ENCODE peak calls at places on chromosomes 12 and 14, in four cellular contexts. P is CD8-positive, alpha-beta T cell; M is heart right ventricle; W is pancreas. V is an unnamed sample.

GRCh38 chr14:85415015-85415712 is 114.8 kb upstream of the FLRT2 start:
- DNase-seq in P (no peak), M (peak; percentile 68), W (peak; percentile 17), V (peak; percentile 24)

GRCh38 chr14:56813143-56813551 is 2.9 kb upstream of the OTX2 start:
- DNase-seq in P (no peak), M (no peak), W (no peak), V (no peak)

GRCh38 chr14:105014032-105014431 is 6.9 kb downstream of the CDCA4 start:
- DNase-seq in P (no peak), M (no peak), W (no peak), V (no peak)

GRCh38 chr14:24196071-24197061 is 1.1 kb upstream of the TM9SF1 start:
- DNase-seq in P (no peak), M (no peak), W (no peak), V (no peak)

GRCh38 chr12:95205685-95206084 is 11.6 kb downstream of the FGD6 start:
- DNase-seq in P (no peak), M (no peak), W (no peak), V (no peak)

GRCh38 chr12:114869091-114869834 is 185.3 kb upstream of the TBX3 start:
- DNase-seq in P (no peak), M (no peak), W (no peak), V (no peak)

GRCh38 chr14:37594238-37594915 is 672 bp downstream of the FOXA1 start:
- DNase-seq in P (no peak), M (peak; percentile 34), W (peak; percentile 62), V (peak; percentile 74)

GRCh38 chr12:32400114-32400672 is 835 bp downstream of the FGD4 start:
- DNase-seq in P (no peak), M (no peak), W (no peak), V (no peak)

GRCh38 chr12:116060765-116061164 is 216.7 kb downstream of the MED13L start:
- DNase-seq in P (no peak), M (no peak), W (no peak), V (no peak)

GRCh38 chr14:50822501-50823042 is 8.4 kb downstream of the NIN start:
- DNase-seq in P (no peak), M (no peak), W (no peak), V (no peak)

GRCh38 chr12:1865284-1865866 is 45.0 kb downstream of the LRTM2 start:
- DNase-seq in P (no peak), M (no peak), W (no peak), V (peak; percentile 73)

GRCh38 chr12:34292736-34293625 is 270.7 kb downstream of the ALG10 start:
- DNase-seq in P (no peak), M (no peak), W (no peak), V (no peak)

GRCh38 chr12:107042801-107043200 is 50.5 kb downstream of the CRY1 start:
- DNase-seq in P (no peak), M (no peak), W (peak; percentile 28), V (no peak)

GRCh38 chr12:80761818-80762217 is 45.1 kb downstream of the MYF5 start:
- DNase-seq in P (no peak), M (no peak), W (no peak), V (no peak)

GRCh38 chr14:98901511-98902205 is 370.3 kb downstream of the BCL11B start:
- DNase-seq in P (no peak), M (no peak), W (no peak), V (no peak)

GRCh38 chr14:58944957-58945356 is 243.5 kb upstream of the DAAM1 start:
- DNase-seq in P (no peak), M (no peak), W (no peak), V (no peak)

GRCh38 chr12:116662612-116663144 is 75.2 kb downstream of the SPRING1 start:
- DNase-seq in P (no peak), M (no peak), W (no peak), V (peak; percentile 27)

GRCh38 chr12:94126067-94126466 is 22.3 kb upstream of the PLXNC1 start:
- DNase-seq in P (no peak), M (no peak), W (no peak), V (no peak)
- H3K27me3 ChIP-seq in P (no peaks in the 10 kb centered on the region), M (peaks cover 3% of the 10 kb centered on the region), W (peaks cover 4% of the 10 kb centered on the region), V (no peaks in the 10 kb centered on the region)

GRCh38 chr12:132402831-132403416 is 73.5 kb upstream of the GALNT9 start:
- DNase-seq in P (no peak), M (no peak), W (no peak), V (no peak)
- H3K27me3 ChIP-seq in P (peaks cover 3% of the 10 kb centered on the region), M (peaks cover 90% of the 10 kb centered on the region), W (peaks cover 8% of the 10 kb centered on the region), V (no peaks in the 10 kb centered on the region)

DNA sequence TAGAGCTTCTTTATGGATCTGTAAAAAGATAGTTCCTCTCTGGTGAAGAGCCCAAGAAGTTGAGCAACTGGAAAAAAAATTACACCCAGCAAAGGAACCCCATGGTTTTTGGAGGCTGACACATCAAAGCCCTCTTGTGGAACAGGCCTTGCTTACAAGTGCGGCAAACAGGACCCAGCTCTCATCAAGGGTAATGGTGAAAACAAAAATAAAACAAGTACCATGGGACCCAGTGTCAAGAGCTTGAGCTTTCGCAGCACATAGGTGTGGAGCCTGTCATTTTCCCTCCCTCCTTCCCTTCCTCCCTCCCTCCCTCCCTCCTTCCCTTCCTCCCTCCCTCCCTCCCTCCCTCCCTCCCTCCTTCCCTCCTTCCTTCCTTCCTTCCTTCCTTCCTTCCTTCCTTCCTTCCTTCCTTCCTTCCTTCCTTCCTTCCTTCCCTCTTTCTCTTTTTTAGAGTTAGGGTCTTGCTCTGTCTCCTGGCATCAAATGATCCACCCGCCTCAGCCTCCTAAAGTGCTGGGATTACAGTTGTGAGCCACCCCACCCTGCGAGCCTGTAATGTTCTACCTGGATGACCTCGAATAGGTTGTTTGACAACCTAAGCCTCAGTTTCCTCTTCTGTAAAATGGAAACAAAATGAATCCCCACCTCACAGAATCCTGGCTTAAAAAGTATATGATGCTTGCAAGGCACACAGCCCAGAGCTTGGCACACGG is 114.3 kb upstream of the RPH3A start:
- DNase-seq in P (no peak), M (no peak), W (no peak), V (no peak)
- H3K27me3 ChIP-seq in P (no peaks in the 10 kb centered on the region), M (peaks cover 23% of the 10 kb centered on the region), W (peaks cover 3% of the 10 kb centered on the region), V (no peaks in the 10 kb centered on the region)

DNA sequence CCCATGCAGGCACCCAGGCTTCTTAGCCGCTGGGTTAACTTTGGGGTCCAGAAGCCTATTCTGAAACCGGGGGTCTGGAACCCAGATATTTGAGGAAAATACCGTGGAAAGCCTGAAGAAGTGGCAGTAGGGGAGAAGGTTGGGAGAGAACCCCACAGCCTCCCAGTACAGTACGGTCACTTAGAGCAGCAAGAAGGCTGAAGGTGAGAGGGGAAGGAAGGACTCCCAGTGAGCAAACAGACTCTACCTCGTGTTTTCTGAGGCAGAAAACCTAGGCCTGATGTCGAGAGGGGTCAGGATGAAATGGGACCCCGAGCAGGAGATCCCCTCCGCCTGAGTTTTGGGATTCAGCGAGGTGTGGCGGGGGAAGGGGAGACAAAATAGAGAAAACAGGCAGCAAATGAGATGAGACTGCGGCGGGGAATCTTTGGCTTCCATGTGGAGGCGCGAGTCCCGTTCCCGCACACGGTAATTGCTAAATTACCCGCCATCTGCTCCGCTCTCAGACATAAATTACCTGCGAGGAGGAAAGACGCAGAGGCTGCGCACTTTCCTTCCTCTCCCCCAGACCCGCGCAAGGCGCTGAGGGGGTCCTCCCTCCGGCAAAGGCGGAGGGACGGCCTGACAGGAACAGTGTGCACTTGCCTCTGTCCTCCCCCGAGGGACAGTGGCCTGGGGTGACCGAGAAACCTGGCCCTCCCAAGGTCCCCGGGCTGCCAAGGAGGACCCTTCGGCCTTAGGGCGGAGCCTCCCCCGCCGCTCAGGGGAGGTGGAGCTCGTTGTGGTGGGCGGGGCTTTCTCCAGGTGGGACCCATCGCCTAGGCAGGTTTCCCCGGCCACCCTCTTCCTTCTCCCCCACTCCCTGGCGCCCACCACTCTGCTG is 10.9 kb upstream of the CALCOCO1 start:
- DNase-seq in P (peak; percentile 34), M (no peak), W (no peak), V (peak; percentile 79)
- H3K27me3 ChIP-seq in P (peaks cover 17% of the 10 kb centered on the region), M (peaks cover 65% of the 10 kb centered on the region), W (peaks cover 10% of the 10 kb centered on the region), V (peaks cover 9% of the 10 kb centered on the region)

GRCh38 chr12:130477221-130477620 is 139.5 kb downstream of the PIWIL1 start:
- DNase-seq in P (no peak), M (no peak), W (no peak), V (no peak)
- H3K27me3 ChIP-seq in P (no peaks in the 10 kb centered on the region), M (peaks cover 55% of the 10 kb centered on the region), W (no peaks in the 10 kb centered on the region), V (no peaks in the 10 kb centered on the region)

DNA sequence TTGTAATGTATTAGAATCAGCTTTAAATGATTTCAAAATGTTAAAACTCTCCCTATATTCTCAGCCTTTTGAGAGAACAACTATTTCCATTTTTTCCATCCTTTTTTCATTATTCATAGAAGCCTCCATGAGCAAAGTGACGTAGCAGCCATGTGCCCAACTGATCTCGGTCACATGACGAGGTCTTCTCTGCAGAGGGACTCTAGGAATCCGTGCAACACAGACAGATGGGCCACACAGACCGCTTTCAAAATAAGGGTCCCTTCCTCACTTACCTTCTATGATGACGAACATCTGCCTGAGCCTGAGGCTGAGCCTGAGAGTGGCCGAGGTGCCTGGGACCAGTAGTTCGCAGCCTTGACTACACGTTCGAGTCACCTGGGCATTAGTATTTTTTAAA is 293.8 kb downstream of the FOXN3 start:
- DNase-seq in P (no peak), M (no peak), W (no peak), V (no peak)
- H3K27me3 ChIP-seq in P (no peaks in the 10 kb centered on the region), M (no peaks in the 10 kb centered on the region), W (no peaks in the 10 kb centered on the region), V (no peaks in the 10 kb centered on the region)

DNA sequence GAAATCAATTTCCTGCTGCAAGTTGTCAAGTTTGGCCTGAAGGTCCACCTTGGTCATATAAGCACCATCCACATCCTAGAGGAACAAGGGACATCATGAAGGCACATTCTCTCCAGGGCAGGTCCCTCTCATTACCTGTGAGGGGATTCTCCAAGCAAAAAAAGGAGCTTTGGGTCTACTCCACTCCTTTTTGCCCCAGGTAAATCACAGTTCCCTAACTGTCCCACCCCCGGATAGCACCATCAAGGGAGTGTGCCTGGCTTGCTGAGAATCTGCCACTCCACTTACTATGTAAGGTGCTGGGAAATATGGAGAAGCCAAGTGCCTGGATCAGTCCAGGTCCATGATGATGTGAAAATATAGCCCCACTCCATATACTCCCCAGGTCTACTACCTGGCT is 2.5 kb downstream of the KRT1 start:
- DNase-seq in P (no peak), M (no peak), W (no peak), V (no peak)
- H3K27me3 ChIP-seq in P (no peaks in the 10 kb centered on the region), M (peaks cover 28% of the 10 kb centered on the region), W (no peaks in the 10 kb centered on the region), V (no peaks in the 10 kb centered on the region)

V was measured in upper lobe of left lung.